ENCODE peak calls at places on chromosome 12, in five cellular contexts. S is HCT116, D is dermis microvascular lymphatic vessel endothelial cell, A is fibroblast of pulmonary artery, E is cardiac septum. U is an unnamed sample.

GRCh38 chr12:77485961-77486579 is 344.6 kb upstream of the NAV3 start:
- DNase-seq in A (no peak), D (no peak), E (no peak), S (no peak), U (no peak)

GRCh38 chr12:96045566-96045965 is 10.2 kb upstream of the LTA4H start:
- DNase-seq in S (no peak), A (no peak), D (no peak), E (no peak), U (no peak)

GRCh38 chr12:48002773-48003218 is 1.5 kb downstream of the COL2A1 start:
- DNase-seq in E (no peak), D (peak; percentile 45), S (no peak), A (peak; percentile 20), U (no peak)

GRCh38 chr12:109115758-109116610 is at the start of gene ACACB:
- DNase-seq in D (no peak), E (no peak), S (no peak), A (no peak), U (no peak)

GRCh38 chr12:8987589-8988205 is 1.6 kb upstream of the KLRG1 start:
- DNase-seq in D (no peak), A (no peak), E (no peak), S (no peak), U (no peak)

GRCh38 chr12:107917912-107918800 is 143.7 kb downstream of the ASCL4 start:
- DNase-seq in E (no peak), A (peak; percentile 38), S (peak; percentile 32), D (peak; percentile 35), U (no peak)

GRCh38 chr12:87140257-87140656 is 884.1 kb upstream of the MGAT4C start:
- DNase-seq in A (peak; percentile 85), S (no peak), D (no peak), E (no peak), U (no peak)

GRCh38 chr12:42588308-42588836 is 1.2 kb downstream of the PRICKLE1 start:
- DNase-seq in E (no peak), S (no peak), D (no peak), A (no peak), U (no peak)

GRCh38 chr12:124567035-124567672 is at the start of gene NCOR2:
- DNase-seq in E (no peak), D (peak; percentile 51), S (no peak), A (no peak), U (peak; percentile 44)

GRCh38 chr12:125203145-125203765 is 138.0 kb downstream of the AACS start:
- DNase-seq in D (peak; percentile 24), A (peak; percentile 24), S (no peak), E (no peak), U (no peak)

GRCh38 chr12:116773276-116773731 is 35.2 kb downstream of the RNFT2 start:
- DNase-seq in D (peak; percentile 73), S (peak; percentile 12), E (no peak), A (no peak), U (no peak)

U was measured in T-helper 22 cell.